ENCODE peak calls at places on chromosomes 5 and 9, in five cellular contexts. Q is erythroblast, Z is colonic mucosa, A is frontal cortex, W is cardiac fibroblast. C is an unnamed sample.

GRCh38 chr5:112333236-112333850 is 85.7 kb downstream of the EPB41L4A start:
- DNase-seq in Z (no peak), W (no peak), A (no peak), Q (no peak), C (no peak)

GRCh38 chr5:179754024-179754423 is 21.4 kb downstream of the MAML1 start:
- DNase-seq in A (no peak), Z (no peak), W (no peak), Q (no peak), C (no peak)

GRCh38 chr9:107528686-107529085 is 39.1 kb upstream of the KLF4 start:
- DNase-seq in Z (no peak), W (no peak), A (no peak), Q (no peak), C (no peak)

GRCh38 chr5:86894006-86894560 is 276.3 kb downstream of the COX7C start:
- DNase-seq in Z (no peak), W (peak; percentile 50), A (no peak), Q (no peak), C (no peak)

GRCh38 chr9:114307323-114308250 is 15.3 kb upstream of the ORM1 start:
- DNase-seq in Z (peak; percentile 11), A (no peak), W (peak; percentile 39), Q (no peak), C (no peak)

GRCh38 chr5:68436686-68437520 is 221.3 kb downstream of the PIK3R1 start:
- DNase-seq in Q (no peak), A (no peak), Z (no peak), W (peak; percentile 43), C (no peak)

GRCh38 chr9:109555215-109555614 is 57.1 kb upstream of the PTPN3 start:
- DNase-seq in Z (no peak), W (no peak), A (no peak), Q (no peak), C (no peak)

GRCh38 chr9:92943062-92943616 is 4.2 kb upstream of the FGD3 start:
- DNase-seq in Z (no peak), W (no peak), Q (no peak), A (no peak), C (no peak)

GRCh38 chr9:504921-505821 is 290.5 kb downstream of the DOCK8 start:
- DNase-seq in Q (peak; percentile 37), A (peak; percentile 43), Z (no peak), W (peak; percentile 13), C (peak; percentile 37)

GRCh38 chr9:110278080-110278707 is 21.9 kb upstream of the TXN start:
- DNase-seq in Q (no peak), A (no peak), Z (no peak), W (peak; percentile 10), C (no peak)

GRCh38 chr5:76292923-76293322 is 110.2 kb upstream of the IQGAP2 start:
- DNase-seq in Z (no peak), Q (no peak), W (no peak), A (no peak), C (no peak)

GRCh38 chr9:4678679-4679267 is 596 bp upstream of the CDC37L1 start:
- DNase-seq in A (no peak), Z (no peak), Q (peak; percentile 76), W (peak; percentile 54), C (no peak)

C was measured in transverse colon.